ENCODE peak calls at places on chromosomes 1 and 21, in four cellular contexts. P is upper lobe of left lung, B is kidney, I is choroid plexus epithelial cell. J is an unnamed sample.

GRCh38 chr1:53636621-53637171 is 102.3 kb downstream of the GLIS1 start:
- DNase-seq in P (no peak), B (peak), I (no peak), J (no peak)

GRCh38 chr1:21849909-21850576 is 38.0 kb downstream of the LDLRAD2 start:
- DNase-seq in P (peak), B (peak), I (no peak), J (no peak)

GRCh38 chr1:18480315-18481189 is at the start of gene KLHDC7A:
- DNase-seq in P (peak), B (peak), I (no peak), J (no peak)

GRCh38 chr1:42424201-42424600 is 31.6 kb downstream of the ZMYND12 start:
- DNase-seq in P (no peak), B (no peak), I (peak), J (no peak)

GRCh38 chr1:156102634-156103511 is 11.6 kb upstream of the LMNA start:
- DNase-seq in P (no peak), B (no peak), I (no peak), J (peak)

GRCh38 chr1:95197616-95198252 is 36.3 kb upstream of the RWDD3 start:
- DNase-seq in P (no peak), B (no peak), I (peak), J (no peak)

GRCh38 chr1:207217778-207218511 is 103.5 kb upstream of the CD55 start:
- DNase-seq in P (no peak), B (no peak), I (no peak), J (no peak)

GRCh38 chr1:8943516-8943896 is 2.2 kb upstream of the CA6 start:
- DNase-seq in P (no peak), B (no peak), I (no peak), J (peak)

GRCh38 chr21:43352568-43353281 is 74.2 kb downstream of the SIK1 start:
- DNase-seq in P (no peak), B (no peak), I (peak), J (peak)

GRCh38 chr1:37478451-37478871 is 4.1 kb downstream of the ZC3H12A start:
- DNase-seq in P (no peak), B (no peak), I (peak), J (no peak)

J was measured in dermis blood vessel endothelial cell.